ENCODE peak calls at places on chromosomes 7 and 10, in six cellular contexts. N is tibial nerve, H is heart left ventricle, A is thoracic aorta, K is heart right ventricle, Y is vagina. V is an unnamed sample.

GRCh38 chr7:79159040-79159664 is 294.3 kb downstream of the MAGI2 start:
- DNase-seq in A (no peak), K (no peak), H (no peak), Y (no peak), N (no peak), V (no peak)

GRCh38 chr10:48518926-48519730 is 85.7 kb downstream of the ARHGAP22 start:
- DNase-seq in Y (no peak), K (no peak), H (no peak), N (no peak), A (no peak), V (no peak)

GRCh38 chr10:88618496-88618895 is 31.9 kb downstream of the LIPJ start:
- DNase-seq in Y (no peak), N (peak; percentile 12), A (no peak), K (no peak), H (no peak), V (no peak)

GRCh38 chr10:94103192-94103591 is 109.5 kb downstream of the PLCE1 start:
- DNase-seq in A (no peak), H (no peak), Y (no peak), N (no peak), K (no peak), V (no peak)

GRCh38 chr10:75091173-75091572 is 20.3 kb upstream of the SAMD8 start:
- DNase-seq in A (no peak), Y (no peak), H (no peak), K (no peak), N (no peak), V (no peak)

GRCh38 chr10:113895018-113895417 is 40.6 kb downstream of the NHLRC2 start:
- DNase-seq in K (no peak), A (no peak), Y (no peak), H (no peak), N (no peak), V (no peak)

GRCh38 chr7:103821105-103821504 is 168.4 kb downstream of the RELN start:
- DNase-seq in N (no peak), H (no peak), A (no peak), K (no peak), Y (no peak), V (no peak)

GRCh38 chr7:2228921-2229320 is 3.8 kb downstream of the MAD1L1 start:
- DNase-seq in N (no peak), H (no peak), A (no peak), Y (no peak), K (no peak), V (no peak)

DNA sequence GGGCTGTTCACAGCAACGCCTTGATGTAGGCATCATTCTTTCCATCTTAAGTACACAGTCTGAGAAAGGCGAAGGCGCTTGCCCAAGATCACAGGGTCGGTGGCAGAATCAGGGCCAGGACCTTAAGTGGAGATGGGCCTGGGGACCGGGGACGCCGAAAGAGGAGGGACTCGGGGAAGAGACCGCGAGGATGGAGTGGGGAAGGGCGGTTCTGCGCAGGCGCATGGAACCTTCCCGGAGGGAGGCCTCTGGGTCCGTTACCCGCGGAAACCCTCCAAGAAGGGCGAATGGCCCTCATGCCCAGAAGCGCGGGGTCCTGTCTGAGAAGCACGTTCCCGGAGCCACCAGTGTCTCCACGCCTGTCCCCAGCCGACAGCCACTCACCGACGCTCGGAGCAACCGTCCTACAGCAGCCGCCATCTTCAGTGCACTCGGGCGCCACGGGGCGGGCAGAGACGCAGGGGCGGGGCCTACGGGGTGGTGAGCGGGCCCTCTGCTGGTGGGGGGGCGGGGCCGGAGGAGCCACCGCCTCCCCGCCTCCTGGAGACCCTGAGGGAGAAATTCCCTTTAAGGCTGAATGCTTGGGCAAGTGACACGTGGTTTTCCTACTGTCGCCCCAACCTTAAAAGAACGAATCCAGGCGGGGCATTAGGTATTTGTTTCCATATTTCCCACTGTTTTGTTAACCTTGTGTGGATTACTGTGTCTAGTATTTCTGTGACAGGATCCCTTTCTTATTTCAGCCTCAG is at the start of gene PRDX3:
- DNase-seq in K (peak; percentile 93), H (peak; percentile 96), N (peak; percentile 90), A (peak; percentile 86), Y (no peak), V (peak; percentile 91)
- TF ChIP-seq CTCF in K (peak; percentile 21), H (peak; percentile 34), N (peak; percentile 36), A (no peak), Y (no peak), V (no peak)

DNA sequence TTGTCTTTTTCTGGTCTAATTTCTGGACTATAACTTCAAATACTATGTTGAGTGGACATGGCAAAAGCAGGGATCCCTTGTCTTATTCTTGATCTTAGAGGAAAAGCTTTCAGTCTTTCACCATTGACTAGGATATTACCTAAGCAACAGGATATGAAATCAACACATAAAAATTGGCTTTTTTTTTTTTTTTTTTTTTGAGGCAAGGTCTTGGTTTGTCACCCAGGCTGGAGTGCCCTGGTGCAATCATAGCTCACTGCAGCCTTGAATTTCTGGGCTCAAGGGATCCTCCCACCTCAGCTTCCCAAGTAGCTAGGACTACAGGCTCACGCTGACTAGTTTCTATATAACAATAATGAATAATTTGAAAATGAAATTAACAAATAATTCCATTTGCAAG is 90.8 kb downstream of the JMJD1C start:
- DNase-seq in H (no peak), A (no peak), N (no peak), K (no peak), Y (no peak), V (no peak)
- H3K27ac ChIP-seq in H (no peak overlapping the region), A (no peak overlapping the region), N (no peak overlapping the region), K (no peak overlapping the region), Y (no peak overlapping the region), V (peak overlapping the region; percentile 77)

GRCh38 chr10:103838095-103838395 is 17.3 kb downstream of the SH3PXD2A start:
- DNase-seq in Y (no peak), N (no peak), H (no peak), K (no peak), A (no peak), V (no peak)
- H3K4me1 ChIP-seq in Y (peaks cover 79% of the 10 kb centered on the region), N (peaks cover 78% of the 10 kb centered on the region), H (peaks cover 12% of the 10 kb centered on the region), K (peaks cover 87% of the 10 kb centered on the region), A (peaks cover 60% of the 10 kb centered on the region), V (no peaks in the 10 kb centered on the region)

DNA sequence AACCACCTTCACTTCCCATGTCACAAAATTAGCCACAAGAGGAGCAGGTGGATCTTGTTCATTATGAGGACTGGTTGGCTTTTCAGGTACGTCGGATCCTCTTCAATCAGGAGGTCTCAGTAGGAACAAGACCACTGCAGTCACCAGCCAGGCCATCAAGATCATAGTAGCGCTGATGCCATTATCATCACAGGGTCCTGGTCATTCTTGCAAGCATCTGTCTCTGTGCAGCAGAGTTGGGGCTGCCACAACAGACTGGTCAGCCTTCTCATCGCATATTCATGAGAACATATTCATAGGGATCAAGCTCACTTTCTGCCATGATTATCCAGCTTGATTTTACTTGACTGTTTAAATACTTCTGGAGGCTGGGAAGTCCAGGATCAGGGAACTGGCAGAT is 67.1 kb downstream of the ADCYAP1R1 start:
- DNase-seq in N (no peak), K (no peak), A (no peak), Y (no peak), H (no peak), V (no peak)
- TF ChIP-seq CTCF in N (no peak), K (no peak), A (no peak), Y (no peak), H (no peak), V (no peak)

DNA sequence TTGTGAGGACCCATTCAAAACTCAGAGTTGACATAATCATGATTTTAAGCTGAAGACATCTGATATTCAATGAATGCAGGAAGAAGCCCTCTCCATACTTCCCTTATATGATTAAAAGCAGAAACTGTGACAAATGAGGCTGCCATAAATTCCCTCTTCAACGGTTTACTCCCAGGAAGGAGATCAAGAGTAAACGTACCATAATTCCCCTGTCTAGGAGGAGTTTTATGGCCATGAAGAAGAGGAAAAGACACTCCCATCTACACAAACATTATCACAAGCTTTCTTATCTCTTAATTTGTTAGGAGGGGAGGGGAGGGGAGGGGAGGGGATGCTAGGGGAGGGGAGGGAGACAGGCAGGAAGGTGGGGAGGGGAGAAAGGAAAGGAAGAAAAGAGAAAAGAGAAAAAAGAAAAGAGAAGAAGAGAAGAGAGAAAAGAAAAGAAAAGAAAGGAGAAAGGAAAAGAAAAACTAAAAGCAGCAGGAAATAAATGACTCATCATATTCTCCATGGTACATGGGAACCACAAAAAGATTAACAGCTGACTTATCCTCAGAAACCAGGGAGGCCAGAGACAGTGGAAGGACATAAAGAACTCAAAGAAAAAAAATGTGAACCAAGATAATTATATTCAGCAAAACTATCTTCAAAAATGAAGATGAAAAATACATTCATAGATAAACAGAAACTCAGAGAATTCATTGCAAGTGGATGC is 121.6 kb downstream of the ALOX5 start:
- DNase-seq in N (no peak), Y (no peak), K (no peak), A (no peak), H (no peak), V (no peak)
- H3K27ac ChIP-seq in N (no peak overlapping the region), Y (no peak overlapping the region), K (no peak overlapping the region), A (no peak overlapping the region), H (no peak overlapping the region), V (no peak overlapping the region)

DNA sequence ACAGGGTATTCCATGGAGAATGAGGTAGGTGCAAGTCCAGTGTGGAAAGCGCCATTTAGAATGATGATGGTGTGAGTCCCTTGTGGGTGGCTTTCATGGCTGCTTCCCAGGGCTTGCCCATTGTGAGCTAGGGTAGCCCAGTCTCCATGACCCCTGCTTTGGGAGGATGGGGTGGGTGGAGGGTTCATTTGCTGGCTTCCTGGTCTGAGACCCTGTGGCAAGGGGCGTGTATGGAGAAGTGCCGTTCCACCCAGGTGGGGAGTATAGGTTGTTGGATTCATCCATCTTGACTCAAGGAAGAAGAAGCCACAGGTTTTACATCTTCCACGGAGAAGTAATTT is 27.7 kb downstream of the CCM2 start:
- DNase-seq in A (no peak), H (no peak), N (no peak), K (no peak), Y (no peak), V (no peak)
- H3K4me1 ChIP-seq in A (no peaks in the 10 kb centered on the region), H (no peaks in the 10 kb centered on the region), N (peaks cover 4% of the 10 kb centered on the region), K (peaks cover 3% of the 10 kb centered on the region), Y (peaks cover 15% of the 10 kb centered on the region), V (peaks cover 8% of the 10 kb centered on the region)

GRCh38 chr7:142375710-142376313 is 118.0 kb upstream of the PRSS58 start:
- DNase-seq in K (no peak), A (no peak), H (no peak), N (peak; percentile 38), Y (no peak), V (no peak)
- TF ChIP-seq CTCF in K (no peak), A (no peak), H (no peak), N (no peak), Y (no peak), V (peak; percentile 10)

GRCh38 chr10:71548494-71548846 is 151.8 kb downstream of the CDH23 start:
- DNase-seq in K (no peak), N (no peak), Y (no peak), A (no peak), H (no peak), V (no peak)
- H3K27ac ChIP-seq in K (peak overlapping the region; percentile 77), N (no peak overlapping the region), Y (no peak overlapping the region), A (no peak overlapping the region), H (peak overlapping the region; percentile 89), V (no peak overlapping the region)

DNA sequence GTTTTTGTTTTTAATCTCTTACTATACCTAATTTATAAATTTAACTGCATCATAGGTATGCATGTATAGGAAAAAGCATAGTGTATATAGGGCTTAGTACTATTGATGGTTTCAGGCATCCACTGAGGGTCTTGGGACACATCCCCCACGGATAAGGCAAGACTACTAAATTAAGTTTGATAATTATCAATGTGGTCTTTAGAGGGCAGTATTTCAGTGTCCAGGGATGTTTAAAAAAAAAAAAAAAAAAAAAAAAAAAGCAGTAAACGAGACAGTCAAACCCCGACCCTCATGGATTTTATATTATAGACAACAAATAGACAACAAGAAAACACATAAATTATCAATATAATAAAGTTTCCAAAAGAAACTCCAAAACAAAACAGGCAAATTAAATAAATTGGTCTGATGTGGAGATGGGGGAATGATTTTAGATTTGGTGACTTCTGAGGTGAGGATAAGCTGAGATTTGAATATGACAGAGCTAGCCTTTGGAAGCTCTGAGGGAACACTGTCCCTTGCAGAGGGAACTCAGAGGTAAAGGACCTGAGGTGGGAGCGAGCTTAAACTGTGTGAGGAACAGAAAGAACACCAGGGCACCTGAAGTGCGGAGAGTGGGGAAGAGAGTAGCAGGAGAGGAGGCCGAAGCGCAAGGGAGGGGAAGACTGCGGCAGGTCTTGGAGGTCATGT is 14.8 kb downstream of the ACSM6 start:
- DNase-seq in A (no peak), N (no peak), H (no peak), K (no peak), Y (no peak), V (no peak)
- H3K4me1 ChIP-seq in A (no peaks in the 10 kb centered on the region), N (no peaks in the 10 kb centered on the region), H (no peaks in the 10 kb centered on the region), K (no peaks in the 10 kb centered on the region), Y (no peaks in the 10 kb centered on the region), V (peaks cover 5% of the 10 kb centered on the region)